ENCODE peak calls at places on chromosomes 3 and 15, in four cellular contexts. H, K, V and D are unnamed samples.

GRCh38 chr3:188370081-188370830 is 216.3 kb downstream of the LPP start:
- DNase-seq in V (peak), K (no peak), H (no peak), D (peak)

GRCh38 chr15:68715111-68715510 is 105.6 kb downstream of the ANP32A start:
- DNase-seq in K (no peak), H (no peak), V (no peak), D (no peak)

GRCh38 chr3:157107644-157108133 is 52.3 kb downstream of the CCNL1 start:
- DNase-seq in H (no peak), K (no peak), V (no peak), D (no peak)

GRCh38 chr3:128922804-128923459 is 43.5 kb downstream of the ACAD9 start:
- DNase-seq in H (no peak), V (peak), K (no peak), D (no peak)

GRCh38 chr15:77642793-77643430 is 10.2 kb upstream of the LINGO1 start:
- DNase-seq in V (no peak), H (no peak), K (no peak), D (no peak)

GRCh38 chr3:129556358-129556695 is 13.4 kb downstream of the H1-8 start:
- DNase-seq in H (no peak), K (no peak), V (no peak), D (no peak)

GRCh38 chr3:141289228-141289772 is 57.7 kb downstream of the PXYLP1 start:
- DNase-seq in H (no peak), K (no peak), V (no peak), D (no peak)

GRCh38 chr3:190044974-190045373 is 75.7 kb downstream of the P3H2 start:
- DNase-seq in H (no peak), V (no peak), K (no peak), D (no peak)

GRCh38 chr15:85614059-85614458 is 180.7 kb downstream of the KLHL25 start:
- DNase-seq in H (no peak), V (no peak), K (no peak), D (no peak)

GRCh38 chr15:45107941-45108630 is 5.9 kb downstream of the DUOX2 start:
- DNase-seq in K (no peak), H (no peak), V (peak), D (no peak)

GRCh38 chr3:129650256-129650872 is 43.9 kb upstream of the PLXND1 start:
- DNase-seq in K (peak), V (peak), H (no peak), D (peak)

GRCh38 chr15:31352283-31352880 is 25.7 kb downstream of the KLF13 start:
- DNase-seq in H (no peak), K (no peak), V (peak), D (no peak)

GRCh38 chr15:62624541-62625399 is 417.8 kb upstream of the TPM1 start:
- DNase-seq in K (no peak), V (no peak), H (no peak), D (no peak)

GRCh38 chr15:36161781-36162212 is 417.6 kb upstream of the CDIN1 start:
- DNase-seq in K (no peak), V (no peak), H (no peak), D (peak)

GRCh38 chr3:106560451-106560966 is 691.7 kb upstream of the CBLB start:
- DNase-seq in V (no peak), K (no peak), H (no peak), D (no peak)

GRCh38 chr15:66233487-66234415 is 19.8 kb downstream of the MEGF11 start:
- DNase-seq in V (no peak), K (no peak), H (no peak), D (peak)

GRCh38 chr15:43776101-43776717 is 557 bp downstream of the ELL3 start:
- DNase-seq in H (peak), V (no peak), K (no peak), D (peak)

GRCh38 chr3:36957862-36958686 is 13.2 kb upstream of the TRANK1 start:
- DNase-seq in H (no peak), V (no peak), K (no peak), D (no peak)